ENCODE peak calls at places on chromosomes 13 and 19, in five cellular contexts. One of them, this sample, is unnamed.
A peak's percentile ranks its signal among the peaks of the same experiment; 100 is the strongest.

GRCh38 chr13:38180670-38181069 is 169.0 kb upstream of the UFM1 start:
- DNase-seq in H1: no peak
- DNase-seq in IMR-90: no peak
- DNase-seq in neuronal stem cell: no peak
- DNase-seq in trophoblast cell: no peak
- DNase-seq in this sample: peak; percentile 20

GRCh38 chr19:46487178-46487801 is 8.4 kb downstream of the PNMA8B start:
- DNase-seq in H1: no peak
- DNase-seq in IMR-90: no peak
- DNase-seq in neuronal stem cell: no peak
- DNase-seq in trophoblast cell: no peak
- DNase-seq in this sample: no peak

GRCh38 chr19:45515081-45515624 is 7.9 kb downstream of the VASP start:
- DNase-seq in H1: no peak
- DNase-seq in IMR-90: no peak
- DNase-seq in neuronal stem cell: no peak
- DNase-seq in trophoblast cell: peak; percentile 41
- DNase-seq in this sample: no peak

GRCh38 chr19:18685597-18686164 is 2.2 kb downstream of the CRTC1 start:
- DNase-seq in H1: no peak
- DNase-seq in IMR-90: peak; percentile 13
- DNase-seq in neuronal stem cell: no peak
- DNase-seq in trophoblast cell: no peak
- DNase-seq in this sample: no peak

GRCh38 chr19:43470288-43470687 is 4.9 kb upstream of the LYPD3 start:
- DNase-seq in H1: no peak
- DNase-seq in IMR-90: peak; percentile 93
- DNase-seq in neuronal stem cell: no peak
- DNase-seq in trophoblast cell: peak; percentile 91
- DNase-seq in this sample: peak; percentile 22

GRCh38 chr13:24050292-24050711 is 110.2 kb upstream of the SPATA13 start:
- DNase-seq in H1: no peak
- DNase-seq in IMR-90: peak; percentile 86
- DNase-seq in neuronal stem cell: no peak
- DNase-seq in trophoblast cell: peak; percentile 55
- DNase-seq in this sample: peak; percentile 51

GRCh38 chr13:27465611-27466010 is 15.2 kb upstream of the MTIF3 start:
- DNase-seq in H1: no peak
- DNase-seq in IMR-90: no peak
- DNase-seq in neuronal stem cell: no peak
- DNase-seq in trophoblast cell: no peak
- DNase-seq in this sample: no peak

GRCh38 chr13:58625703-58626389 is 994.3 kb downstream of the PCDH17 start:
- DNase-seq in H1: no peak
- DNase-seq in IMR-90: no peak
- DNase-seq in neuronal stem cell: no peak
- DNase-seq in trophoblast cell: no peak
- DNase-seq in this sample: no peak

GRCh38 chr19:47176071-47176626 is 45.5 kb downstream of the SAE1 start:
- DNase-seq in H1: no peak
- DNase-seq in IMR-90: peak; percentile 97
- DNase-seq in neuronal stem cell: no peak
- DNase-seq in trophoblast cell: peak; percentile 82
- DNase-seq in this sample: peak; percentile 66

GRCh38 chr19:3478409-3479176 is 1.7 kb downstream of the SMIM24 start:
- DNase-seq in H1: no peak
- DNase-seq in IMR-90: no peak
- DNase-seq in neuronal stem cell: no peak
- DNase-seq in trophoblast cell: no peak
- DNase-seq in this sample: no peak

GRCh38 chr13:50357586-50358118 is 342.4 kb downstream of the KCNRG start:
- DNase-seq in H1: no peak
- DNase-seq in IMR-90: peak; percentile 93
- DNase-seq in neuronal stem cell: no peak
- DNase-seq in trophoblast cell: peak; percentile 78
- DNase-seq in this sample: peak; percentile 64

GRCh38 chr13:46687810-46688209 is 109.2 kb downstream of the ESD start:
- DNase-seq in H1: peak; percentile 56
- DNase-seq in IMR-90: peak; percentile 46
- DNase-seq in neuronal stem cell: no peak
- DNase-seq in trophoblast cell: peak; percentile 81
- DNase-seq in this sample: peak; percentile 48

GRCh38 chr13:95124959-95125358 is 176.3 kb downstream of the ABCC4 start:
- DNase-seq in H1: no peak
- DNase-seq in IMR-90: no peak
- DNase-seq in neuronal stem cell: no peak
- DNase-seq in trophoblast cell: no peak
- DNase-seq in this sample: no peak

GRCh38 chr19:3474015-3474414 is 6.3 kb downstream of the SMIM24 start:
- DNase-seq in H1: no peak
- DNase-seq in IMR-90: no peak
- DNase-seq in neuronal stem cell: no peak
- DNase-seq in trophoblast cell: no peak
- DNase-seq in this sample: no peak

GRCh38 chr13:29901714-29902631 is 51.6 kb upstream of the UBL3 start:
- DNase-seq in H1: no peak
- DNase-seq in IMR-90: peak; percentile 97
- DNase-seq in neuronal stem cell: no peak
- DNase-seq in trophoblast cell: peak; percentile 97
- DNase-seq in this sample: peak; percentile 94

GRCh38 chr19:4717191-4717965 is 6.3 kb downstream of the DPP9 start:
- DNase-seq in H1: no peak
- DNase-seq in IMR-90: peak; percentile 70
- DNase-seq in neuronal stem cell: no peak
- DNase-seq in trophoblast cell: peak; percentile 100
- DNase-seq in this sample: no peak

DNA sequence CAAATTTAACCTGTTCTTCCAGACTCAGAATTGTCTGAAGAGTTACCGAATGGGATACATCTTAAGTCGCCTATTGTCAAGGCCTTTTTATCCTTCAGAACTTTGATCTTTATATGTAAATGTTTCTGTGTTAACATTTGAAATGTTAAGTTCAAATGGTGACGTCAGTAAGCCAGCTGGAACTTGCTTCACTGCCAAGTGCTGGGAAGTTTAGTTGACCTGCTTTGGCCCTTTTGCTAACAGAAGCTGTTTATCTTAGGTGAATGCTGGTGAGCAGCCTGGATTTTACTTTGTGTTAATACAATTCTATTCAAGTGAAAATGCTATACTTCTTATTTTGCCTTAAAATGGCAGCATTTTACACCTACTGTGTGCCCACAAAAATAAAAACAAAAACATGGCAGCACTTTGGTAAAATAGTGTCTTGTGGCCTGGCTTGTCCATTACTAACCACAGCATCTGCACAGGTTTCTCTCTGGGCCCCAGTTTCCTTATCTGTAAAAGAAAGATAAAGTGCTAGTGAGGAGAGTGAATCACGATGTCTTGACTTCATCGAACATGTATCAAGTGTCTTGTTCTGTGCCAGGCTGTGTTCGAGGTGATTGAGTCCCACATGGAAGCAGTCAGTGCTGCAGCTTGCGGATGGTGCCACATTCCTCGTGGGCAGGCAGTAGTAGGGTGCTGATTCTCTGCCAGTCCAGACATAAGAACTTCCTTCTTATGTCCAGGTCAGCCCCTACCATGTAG is 2.2 kb downstream of the NAXD start:
- DNase-seq in H1: no peak
- DNase-seq in IMR-90: peak; percentile 97
- DNase-seq in neuronal stem cell: no peak
- DNase-seq in trophoblast cell: no peak
- DNase-seq in this sample: peak; percentile 86
- H3K23ac ChIP-seq in H1: no peak overlapping the region
- H3K23ac ChIP-seq in IMR-90: peak overlapping the region; percentile 80
- H3K23ac ChIP-seq in neuronal stem cell: no peak overlapping the region
- H3K23ac ChIP-seq in trophoblast cell: peak overlapping the region; percentile 51
- H3K23ac ChIP-seq in this sample: no peak overlapping the region

DNA sequence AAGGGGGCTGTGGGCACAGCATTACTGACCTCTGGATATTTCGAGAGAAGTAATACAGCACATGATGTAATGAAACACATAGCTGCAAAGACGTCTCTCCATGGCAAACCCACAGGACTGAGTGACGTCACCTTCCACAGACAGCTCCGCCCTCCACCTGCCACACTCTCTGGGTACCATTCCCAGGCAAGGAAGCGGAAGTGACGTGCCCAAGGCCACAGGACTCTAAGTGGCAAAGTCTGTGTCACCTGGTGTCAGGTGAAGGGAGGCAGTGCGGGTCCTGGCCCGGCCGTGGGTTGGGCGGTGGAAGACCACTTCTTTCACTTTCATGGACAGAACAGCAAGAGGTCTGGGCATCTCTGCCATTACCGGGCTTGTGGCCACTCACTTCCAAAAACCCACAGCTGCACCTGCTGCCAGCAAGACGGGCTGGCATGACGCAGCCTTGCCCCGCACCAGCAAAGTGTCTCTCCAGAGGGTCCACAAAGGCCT is 6.8 kb upstream of the ADPRHL1 start:
- DNase-seq in H1: no peak
- DNase-seq in IMR-90: no peak
- DNase-seq in neuronal stem cell: no peak
- DNase-seq in trophoblast cell: no peak
- DNase-seq in this sample: no peak
- H3K4me3 ChIP-seq in H1: no peak overlapping the region
- H3K4me3 ChIP-seq in IMR-90: no peak overlapping the region
- H3K4me3 ChIP-seq in neuronal stem cell: no peak overlapping the region
- H3K4me3 ChIP-seq in trophoblast cell: no peak overlapping the region
- H3K4me3 ChIP-seq in this sample: no peak overlapping the region

DNA sequence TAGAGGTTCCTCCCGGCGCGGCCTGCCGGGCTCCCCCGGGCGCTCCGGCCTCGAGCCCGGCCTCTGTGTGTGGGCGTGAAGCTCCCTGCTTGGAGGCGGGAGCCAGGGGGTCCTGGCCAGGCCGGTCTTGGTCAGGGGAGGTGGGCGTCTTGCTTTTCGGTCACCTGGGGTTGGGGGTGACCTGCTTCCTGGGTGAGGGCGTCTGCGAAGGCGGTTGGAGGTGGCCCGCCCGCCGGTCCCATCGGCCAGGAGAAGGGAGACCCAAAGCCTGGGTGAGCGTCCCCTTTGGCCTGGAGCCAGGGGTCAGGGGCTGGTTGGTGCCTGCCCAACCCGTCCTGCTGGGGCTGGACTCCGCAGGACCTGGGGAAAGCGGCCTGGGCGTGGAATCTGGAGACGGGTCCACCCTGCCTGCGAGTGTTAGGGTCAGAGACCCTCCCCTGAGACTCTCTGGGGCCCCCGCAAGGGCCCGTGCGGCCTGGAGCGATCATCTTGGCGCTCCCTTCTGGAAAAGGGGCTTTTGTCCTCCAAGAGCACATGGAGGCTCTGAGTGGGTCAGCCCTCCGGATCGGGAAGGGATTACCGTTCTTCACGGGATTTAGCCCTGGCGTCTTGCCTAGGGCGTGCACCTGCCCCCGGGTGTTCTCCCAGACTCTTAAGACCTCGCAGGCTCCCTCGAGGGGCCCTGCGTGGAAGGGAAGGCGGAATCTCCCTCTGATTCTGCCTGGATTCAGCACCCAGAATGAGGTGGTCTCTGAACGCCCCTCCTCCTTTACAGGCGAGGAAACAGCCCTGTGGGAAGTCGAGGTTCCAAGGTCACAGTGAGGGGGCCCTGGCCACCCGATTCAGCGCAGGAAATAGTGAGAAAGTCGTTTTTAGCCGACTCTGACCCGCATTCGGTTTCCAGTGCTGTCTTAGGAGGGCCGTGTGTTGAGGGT is 762 bp downstream of the BSG start:
- DNase-seq in H1: no peak
- DNase-seq in IMR-90: peak; percentile 56
- DNase-seq in neuronal stem cell: no peak
- DNase-seq in trophoblast cell: peak; percentile 49
- DNase-seq in this sample: peak; percentile 70
- H4K91ac ChIP-seq in H1: peak overlapping the region; percentile 66
- H4K91ac ChIP-seq in IMR-90: peak overlapping the region; percentile 47
- H4K91ac ChIP-seq in neuronal stem cell: peak overlapping the region; percentile 30
- H4K91ac ChIP-seq in trophoblast cell: peak overlapping the region; percentile 87
- H4K91ac ChIP-seq in this sample: peak overlapping the region; percentile 85

GRCh38 chr13:113123226-113124150 is 889 bp downstream of the F10 start:
- DNase-seq in H1: no peak
- DNase-seq in IMR-90: no peak
- DNase-seq in neuronal stem cell: no peak
- DNase-seq in trophoblast cell: no peak
- DNase-seq in this sample: no peak
- H3K23ac ChIP-seq in H1: no peak overlapping the region
- H3K23ac ChIP-seq in IMR-90: peak overlapping the region; percentile 12
- H3K23ac ChIP-seq in neuronal stem cell: peak overlapping the region; percentile 61
- H3K23ac ChIP-seq in trophoblast cell: no peak overlapping the region
- H3K23ac ChIP-seq in this sample: no peak overlapping the region

DNA sequence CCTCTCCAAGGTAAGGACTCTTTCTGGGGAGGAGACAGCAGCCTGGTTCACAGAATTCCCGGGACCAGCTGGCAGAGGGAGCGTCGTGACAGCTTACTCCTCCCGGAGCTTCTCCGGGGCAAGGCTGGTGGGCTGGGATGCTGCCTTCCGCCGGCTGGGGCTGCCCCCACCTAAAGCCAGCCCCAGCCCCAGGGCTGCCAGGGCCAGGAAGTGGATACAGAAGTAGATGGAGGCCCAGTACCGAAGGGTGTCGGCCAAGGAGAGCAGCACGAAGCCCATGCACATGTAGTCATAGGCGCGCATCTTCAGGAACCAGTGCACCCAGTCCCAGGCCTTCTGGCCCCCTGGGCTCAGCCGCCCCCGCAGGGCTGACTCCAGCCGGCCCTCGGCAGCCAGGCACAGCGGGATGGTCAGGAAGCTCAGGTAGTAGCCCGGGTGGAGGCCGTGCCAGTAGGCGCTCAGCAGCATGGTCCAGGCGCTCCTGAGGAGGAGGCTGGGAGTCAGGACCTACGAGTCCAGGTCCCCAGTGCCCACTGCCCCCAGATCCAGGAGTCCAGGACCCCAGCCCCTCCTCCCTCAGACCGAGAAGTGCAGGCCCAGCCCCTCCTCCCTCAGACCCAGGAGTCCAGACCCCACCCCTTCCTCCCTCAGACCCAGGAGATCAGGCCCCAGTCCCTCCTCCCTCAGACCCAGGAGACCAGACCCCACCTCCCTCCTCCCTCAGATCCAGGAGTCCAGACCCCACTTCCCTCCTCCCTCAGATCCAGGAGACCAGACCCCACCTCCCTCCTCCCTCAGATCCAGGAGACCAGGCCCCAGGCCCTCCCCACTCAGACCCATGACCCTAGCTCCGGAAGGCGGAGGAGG is 1.2 kb upstream of the TMC4 start:
- DNase-seq in H1: no peak
- DNase-seq in IMR-90: no peak
- DNase-seq in neuronal stem cell: no peak
- DNase-seq in trophoblast cell: no peak
- DNase-seq in this sample: no peak
- H3K4me3 ChIP-seq in H1: no peak overlapping the region
- H3K4me3 ChIP-seq in IMR-90: no peak overlapping the region
- H3K4me3 ChIP-seq in neuronal stem cell: no peak overlapping the region
- H3K4me3 ChIP-seq in trophoblast cell: no peak overlapping the region
- H3K4me3 ChIP-seq in this sample: no peak overlapping the region

This sample was measured in mesenchymal stem cell.